ENCODE peak calls at places on chromosome 17, in seven cellular contexts. Z is skeletal muscle cell, H is psoas muscle, P is HL-60, L is IMR-90, Y is fibroblast of pulmonary artery, Q is epithelial cell of esophagus. X is an unnamed sample.

GRCh38 chr17:1875597-1875996 is 45.8 kb downstream of the RPA1 start:
- DNase-seq in Z (no peak), L (no peak), Y (no peak), P (no peak), Q (no peak), H (no peak), X (no peak)

GRCh38 chr17:72580321-72581127 is 459.7 kb downstream of the SOX9 start:
- DNase-seq in Q (peak), Y (no peak), L (no peak), P (no peak), H (no peak), Z (no peak), X (no peak)

GRCh38 chr17:61409301-61410099 is 9.9 kb downstream of the TBX2 start:
- DNase-seq in Q (peak), H (peak), P (peak), Z (no peak), L (peak), Y (peak), X (no peak)

GRCh38 chr17:20966869-20967268 is 75.9 kb downstream of the USP22 start:
- DNase-seq in P (no peak), H (no peak), Z (no peak), Q (no peak), L (no peak), Y (no peak), X (no peak)

GRCh38 chr17:61406871-61407210 is 7.2 kb downstream of the TBX2 start:
- DNase-seq in P (no peak), L (no peak), H (no peak), Q (no peak), Z (no peak), Y (no peak), X (no peak)

GRCh38 chr17:32958418-32958817 is 30.5 kb downstream of the TMEM98 start:
- DNase-seq in Z (no peak), H (no peak), L (no peak), Y (no peak), Q (no peak), P (no peak), X (no peak)

GRCh38 chr17:59451706-59452105 is 113.7 kb upstream of the DHX40 start:
- DNase-seq in Q (peak), L (peak), P (no peak), H (no peak), Y (peak), Z (peak), X (no peak)

GRCh38 chr17:3796822-3797170 is 4.2 kb downstream of the ITGAE start:
- DNase-seq in Z (no peak), L (no peak), Y (no peak), Q (no peak), P (no peak), H (no peak), X (no peak)

GRCh38 chr17:50904522-50905459 is 38.6 kb upstream of the TOB1 start:
- DNase-seq in Y (no peak), P (no peak), L (no peak), Z (no peak), Q (peak), H (peak), X (no peak)

GRCh38 chr17:41071606-41072375 is 6.1 kb upstream of the KRTAP2-4 start:
- DNase-seq in Y (no peak), Z (peak), Q (no peak), L (no peak), H (no peak), P (no peak), X (no peak)

GRCh38 chr17:37541880-37542675 is 52.4 kb downstream of the DUSP14 start:
- DNase-seq in Q (peak), P (no peak), H (no peak), Y (peak), Z (peak), L (peak), X (no peak)

GRCh38 chr17:67639555-67639954 is 78.2 kb upstream of the NOL11 start:
- DNase-seq in P (no peak), Z (no peak), Q (no peak), Y (peak), L (no peak), H (no peak), X (no peak)

GRCh38 chr17:71535311-71535710 is 585.5 kb upstream of the SOX9 start:
- DNase-seq in L (no peak), Q (peak), Y (no peak), H (no peak), Z (no peak), P (no peak), X (no peak)

GRCh38 chr17:40158438-40158837 is 18.1 kb downstream of the CASC3 start:
- DNase-seq in L (no peak), P (peak), Z (no peak), Q (no peak), H (no peak), Y (no peak), X (no peak)

GRCh38 chr17:41797377-41797776 is 10.9 kb upstream of the JUP start:
- DNase-seq in Q (no peak), Y (no peak), Z (no peak), P (no peak), L (no peak), H (no peak), X (no peak)

GRCh38 chr17:35541434-35541833 is 4.0 kb upstream of the SLFN12L start:
- DNase-seq in Q (no peak), H (no peak), P (no peak), Z (no peak), Y (no peak), L (no peak), X (no peak)

GRCh38 chr17:42744283-42744805 is 496 bp downstream of the EZH1 start:
- DNase-seq in Y (peak), Q (peak), L (peak), Z (no peak), H (peak), P (peak), X (peak)

GRCh38 chr17:42522798-42523278 is 13.2 kb upstream of the NAGLU start:
- DNase-seq in H (no peak), Q (no peak), Z (no peak), P (no peak), L (no peak), Y (no peak), X (no peak)

GRCh38 chr17:35666967-35667552 is 64.4 kb upstream of the RASL10B start:
- DNase-seq in H (no peak), Z (no peak), L (peak), P (no peak), Q (peak), Y (peak), X (no peak)

GRCh38 chr17:27153005-27153404 is 140.9 kb upstream of the WSB1 start:
- DNase-seq in L (peak), Z (no peak), H (no peak), P (no peak), Y (peak), Q (no peak), X (no peak)

GRCh38 chr17:40539711-40540411 is 25.4 kb downstream of the CCR7 start:
- DNase-seq in Q (no peak), P (no peak), L (no peak), H (no peak), Y (no peak), Z (no peak), X (no peak)

GRCh38 chr17:63405741-63406261 is 40.3 kb downstream of the CYB561 start:
- DNase-seq in H (no peak), Y (peak), P (peak), L (peak), Q (peak), Z (peak), X (peak)

GRCh38 chr17:44792276-44792675 is 33.5 kb downstream of the ADAM11 start:
- DNase-seq in H (no peak), Y (peak), P (no peak), L (peak), Q (peak), Z (no peak), X (no peak)

GRCh38 chr17:74389094-74389753 is 21.9 kb downstream of the GPR142 start:
- DNase-seq in Z (no peak), L (no peak), Y (no peak), P (peak), H (no peak), Q (no peak), X (peak)

GRCh38 chr17:13740692-13741091 is 139.0 kb upstream of the HS3ST3A1 start:
- DNase-seq in L (no peak), Y (no peak), H (no peak), Q (no peak), P (no peak), Z (no peak), X (no peak)

GRCh38 chr17:42283241-42284019 is 4.9 kb upstream of the STAT5A start:
- DNase-seq in L (no peak), Z (no peak), P (no peak), H (no peak), Q (no peak), Y (no peak), X (no peak)

GRCh38 chr17:71975331-71975801 is 145.5 kb upstream of the SOX9 start:
- DNase-seq in P (no peak), H (peak), Y (peak), Q (peak), Z (peak), L (peak), X (no peak)

GRCh38 chr17:410674-411401 is 58.2 kb upstream of the RPH3AL start:
- DNase-seq in Y (peak), Q (peak), P (peak), H (no peak), L (peak), Z (no peak), X (peak)

GRCh38 chr17:40956401-40957254 is 10.1 kb downstream of the KRT39 start:
- DNase-seq in P (no peak), Y (peak), Q (peak), H (no peak), L (peak), Z (peak), X (no peak)

GRCh38 chr17:40551091-40551873 is 14.0 kb downstream of the CCR7 start:
- DNase-seq in L (peak), Z (peak), Q (peak), P (no peak), Y (peak), H (peak), X (no peak)

GRCh38 chr17:74307984-74308773 is 17.8 kb upstream of the KIF19 start:
- DNase-seq in Q (no peak), H (no peak), Z (no peak), P (no peak), L (no peak), Y (peak), X (no peak)

GRCh38 chr17:36128411-36128978 is 24.9 kb downstream of the CCL4 start:
- DNase-seq in P (no peak), Z (no peak), L (no peak), Q (no peak), Y (no peak), H (no peak), X (no peak)

GRCh38 chr17:40100669-40101366 is 429 bp upstream of the NR1D1 start:
- DNase-seq in Y (peak), Q (peak), Z (peak), H (peak), L (peak), P (peak), X (peak)

GRCh38 chr17:13746379-13746778 is 144.7 kb upstream of the HS3ST3A1 start:
- DNase-seq in H (no peak), P (no peak), Y (no peak), L (no peak), Q (no peak), Z (no peak), X (no peak)

GRCh38 chr17:76562734-76563148 is 22.9 kb downstream of the PRCD start:
- DNase-seq in H (peak), Q (peak), Z (peak), L (peak), Y (peak), P (no peak), X (no peak)

GRCh38 chr17:81491193-81491592 is 21.4 kb downstream of the ACTG1 start:
- DNase-seq in P (no peak), H (no peak), Y (no peak), L (no peak), Q (no peak), Z (no peak), X (no peak)

GRCh38 chr17:48011405-48012150 is 26.0 kb downstream of the COPZ2 start:
- DNase-seq in Z (no peak), Y (no peak), Q (peak), P (peak), H (no peak), L (peak), X (peak)

GRCh38 chr17:82836823-82837357 is 2.9 kb downstream of the ZNF750 start:
- DNase-seq in P (no peak), Z (peak), Y (no peak), H (no peak), Q (peak), L (no peak), X (no peak)

GRCh38 chr17:64679710-64680216 is 17.7 kb upstream of the SMURF2 start:
- DNase-seq in P (no peak), L (peak), H (peak), Q (peak), Y (peak), Z (peak), X (no peak)

GRCh38 chr17:34619687-34620217 is 40.4 kb downstream of the TMEM132E start:
- DNase-seq in P (no peak), Q (no peak), L (no peak), Y (no peak), H (no peak), Z (no peak), X (no peak)

GRCh38 chr17:79943354-79944241 is 92.1 kb downstream of the TBC1D16 start:
- DNase-seq in H (peak), Z (no peak), Q (no peak), Y (no peak), L (no peak), P (no peak), X (no peak)
- H3K4me3 ChIP-seq in H (no peak), Z (no peak), Q (no peak), Y (no peak), L (no peak), P (no peak), X (no peak)

GRCh38 chr17:56257075-56257474 is 103.8 kb downstream of the ANKFN1 start:
- DNase-seq in Z (no peak), L (no peak), Y (no peak), P (no peak), Q (no peak), H (no peak), X (peak)

GRCh38 chr17:56262854-56263253 is 109.6 kb downstream of the ANKFN1 start:
- DNase-seq in L (peak), Y (no peak), Q (no peak), H (no peak), P (no peak), Z (no peak), X (no peak)

GRCh38 chr17:56260421-56260820 is 107.1 kb downstream of the ANKFN1 start:
- DNase-seq in H (no peak), L (no peak), Q (no peak), P (no peak), Y (no peak), Z (no peak), X (no peak)
- H3K4me3 ChIP-seq in H (no peak), L (no peak), Q (no peak), P (no peak), Y (no peak), Z (no peak), X (no peak)

DNA sequence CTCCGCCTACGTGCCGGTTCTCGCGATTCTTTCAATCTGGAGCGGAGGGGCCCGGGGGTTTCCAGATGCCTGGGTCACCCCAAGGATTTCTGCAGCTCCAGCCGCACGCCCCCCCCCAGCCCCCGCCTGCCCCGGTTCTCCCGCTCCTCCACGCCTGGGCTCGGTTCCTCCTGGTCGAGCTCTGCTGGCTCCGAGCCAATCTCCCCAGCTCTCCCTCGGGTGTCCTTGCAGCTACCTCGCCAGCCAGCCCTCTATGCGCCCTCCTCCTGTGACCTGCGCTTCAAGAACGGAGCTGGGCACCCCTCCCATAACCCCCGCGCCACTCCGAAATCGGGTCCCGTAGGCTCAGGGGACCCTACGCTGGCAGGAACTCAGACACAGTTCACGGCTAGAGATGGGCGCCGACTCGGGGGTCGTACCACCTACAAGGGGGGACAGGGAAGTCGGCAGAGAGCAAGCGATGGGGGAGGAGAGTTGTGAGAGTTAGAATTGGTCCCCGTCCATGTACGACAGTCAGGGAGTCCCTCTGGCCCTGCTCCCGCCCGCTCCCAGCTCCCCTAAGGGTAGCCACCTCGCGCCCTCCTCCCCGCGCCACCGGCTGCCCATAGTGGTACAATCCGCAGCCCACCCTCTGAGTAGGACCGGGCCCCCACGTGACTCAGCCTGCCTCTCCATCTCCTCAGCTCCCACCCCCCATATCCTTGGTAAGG is 956 bp downstream of the FGF11 start:
- DNase-seq in L (no peak), Z (no peak), P (no peak), H (peak), Y (no peak), Q (peak), X (no peak)
- H3K4me3 ChIP-seq in L (peak), Z (peak), P (peak), H (peak), Y (peak), Q (peak), X (no peak)

GRCh38 chr17:58247511-58248363 is 9.4 kb downstream of the LPO start:
- DNase-seq in L (no peak), P (peak), Z (no peak), Q (no peak), Y (no peak), H (no peak), X (no peak)

GRCh38 chr17:58246104-58246740 is 7.8 kb downstream of the LPO start:
- DNase-seq in L (no peak), Z (no peak), Q (no peak), H (no peak), P (no peak), Y (no peak), X (no peak)

GRCh38 chr17:58250344-58251011 is 12.1 kb downstream of the LPO start:
- DNase-seq in Q (no peak), Y (no peak), L (no peak), H (no peak), Z (no peak), P (no peak), X (no peak)

GRCh38 chr17:58249270-58250133 is 11.1 kb downstream of the LPO start:
- DNase-seq in Z (no peak), P (peak), L (peak), H (peak), Y (peak), Q (peak), X (peak)

DNA sequence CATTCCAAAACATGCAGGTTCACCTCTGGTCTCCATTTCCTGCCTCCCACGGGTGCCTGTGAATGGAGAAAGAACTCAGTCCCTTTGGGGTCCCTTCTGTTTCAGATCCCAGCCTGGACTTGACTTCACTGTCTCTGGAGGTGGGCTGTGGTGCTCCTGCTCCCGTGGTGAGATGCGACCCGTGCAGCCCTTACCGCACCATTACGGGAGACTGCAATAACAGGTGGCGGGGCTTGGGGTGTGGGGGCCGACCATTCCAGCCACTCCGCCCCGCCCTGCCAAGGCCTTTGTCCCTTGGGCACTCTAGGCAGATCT is 10.5 kb downstream of the LPO start:
- DNase-seq in H (no peak), P (no peak), L (no peak), Q (no peak), Y (no peak), Z (no peak), X (no peak)
- H3K4me3 ChIP-seq in H (peak), P (no peak), L (peak), Q (no peak), Y (no peak), Z (peak), X (no peak)